ENCODE peak calls at places on chromosomes 5 and 9, in seven cellular contexts. U, O, K, E, W, R and L are unnamed samples.

GRCh38 chr5:30802961-30803705 is 390.4 kb upstream of the CDH6 start:
- DNase-seq in R (no peak), U (no peak), O (no peak), W (no peak), E (no peak), K (no peak), L (no peak)

GRCh38 chr9:6811436-6811835 is 53.7 kb downstream of the KDM4C start:
- DNase-seq in R (no peak), E (no peak), O (no peak), K (no peak), W (no peak), U (no peak), L (no peak)

GRCh38 chr9:89686134-89686533 is 81.3 kb downstream of the GADD45G start:
- DNase-seq in E (peak; percentile 95), U (no peak), W (no peak), O (no peak), R (no peak), K (no peak), L (peak; percentile 95)

GRCh38 chr5:14011089-14012004 is 66.9 kb upstream of the DNAH5 start:
- DNase-seq in W (peak; percentile 87), R (peak; percentile 7), U (peak; percentile 72), O (peak; percentile 96), K (peak; percentile 94), E (peak; percentile 90), L (peak; percentile 98)

GRCh38 chr5:138849439-138849838 is 25.7 kb downstream of the LRRTM2 start:
- DNase-seq in R (no peak), U (no peak), O (no peak), E (peak; percentile 52), W (no peak), K (no peak), L (peak; percentile 16)

GRCh38 chr5:110333384-110333783 is 393.1 kb downstream of the TMEM232 start:
- DNase-seq in K (no peak), O (peak; percentile 8), W (no peak), R (no peak), U (no peak), E (no peak), L (no peak)

GRCh38 chr5:87877023-87877422 is 391.6 kb downstream of the TMEM161B start:
- DNase-seq in K (no peak), O (no peak), R (no peak), U (no peak), W (no peak), E (no peak), L (no peak)

GRCh38 chr5:76402251-76402879 is 720 bp upstream of the IQGAP2 start:
- DNase-seq in K (no peak), W (no peak), R (no peak), O (peak; percentile 62), U (no peak), E (no peak), L (no peak)

GRCh38 chr5:175894251-175894650 is 22.9 kb downstream of the CPLX2 start:
- DNase-seq in O (no peak), K (no peak), U (no peak), W (no peak), E (no peak), R (no peak), L (no peak)

GRCh38 chr9:99737649-99738048 is 84.0 kb upstream of the NR4A3 start:
- DNase-seq in W (no peak), K (no peak), R (no peak), E (no peak), O (no peak), U (no peak), L (no peak)

GRCh38 chr5:130541617-130542221 is 623.3 kb downstream of the HINT1 start:
- DNase-seq in R (no peak), U (no peak), K (no peak), O (no peak), W (no peak), E (peak; percentile 84), L (no peak)

GRCh38 chr9:135009051-135009560 is 78.4 kb upstream of the OLFM1 start:
- DNase-seq in E (no peak), R (no peak), O (no peak), W (no peak), K (no peak), U (no peak), L (no peak)

GRCh38 chr9:92664394-92665152 is 5.4 kb downstream of the IPPK start:
- DNase-seq in E (no peak), R (no peak), O (no peak), W (no peak), K (no peak), U (no peak), L (no peak)

GRCh38 chr5:71932649-71933338 is 174.5 kb upstream of the MAP1B start:
- DNase-seq in W (no peak), E (no peak), R (no peak), K (peak; percentile 58), U (peak; percentile 64), O (peak; percentile 12), L (peak; percentile 48)